ENCODE peak calls at places on chromosomes 11 and 22, in eight cellular contexts. J, M, S, Q, L, C, Y and P are unnamed samples. For H3K27me3, the result is how much of the 10 kb centered on the place peaks cover.

GRCh38 chr11:61870429-61871039 is 20.8 kb downstream of the FADS3 start:
- DNase-seq in J (no peak), M (no peak), S (no peak), Q (peak), L (no peak), C (no peak), Y (no peak), P (no peak)

GRCh38 chr11:77418155-77418980 is 55.5 kb downstream of the PAK1 start:
- DNase-seq in J (no peak), M (no peak), S (no peak), Q (no peak), L (no peak), C (no peak), Y (no peak), P (no peak)

GRCh38 chr11:8023831-8024555 is 36.9 kb downstream of the EIF3F start:
- DNase-seq in J (no peak), M (no peak), S (peak), Q (no peak), L (no peak), C (no peak), Y (no peak), P (no peak)

GRCh38 chr11:57133616-57134015 is 48.1 kb upstream of the LRRC55 start:
- DNase-seq in J (no peak), M (no peak), S (no peak), Q (no peak), L (no peak), C (no peak), Y (no peak), P (no peak)

GRCh38 chr11:65116370-65117205 is 913 bp downstream of the ZNHIT2 start:
- DNase-seq in J (no peak), M (peak), S (no peak), Q (peak), L (peak), C (peak), Y (peak), P (peak)

GRCh38 chr22:29609139-29609538 is 5.7 kb downstream of the NF2 start:
- DNase-seq in J (no peak), M (no peak), S (no peak), Q (peak), L (peak), C (no peak), Y (no peak), P (peak)

GRCh38 chr11:22432331-22433065 is 94.3 kb downstream of the SLC17A6 start:
- DNase-seq in J (no peak), M (no peak), S (no peak), Q (peak), L (no peak), C (no peak), Y (peak), P (peak)

GRCh38 chr11:127339376-127339775 is 338.8 kb upstream of the KIRREL3 start:
- DNase-seq in J (no peak), M (no peak), S (no peak), Q (no peak), L (no peak), C (no peak), Y (no peak), P (no peak)

GRCh38 chr22:20131856-20132685 is 467 bp downstream of the ZDHHC8 start:
- DNase-seq in J (no peak), M (peak), S (no peak), Q (no peak), L (no peak), C (peak), Y (peak), P (no peak)

GRCh38 chr11:67780056-67780455 is 105.6 kb upstream of the ALDH3B2 start:
- DNase-seq in J (no peak), M (no peak), S (no peak), Q (no peak), L (no peak), C (no peak), Y (no peak), P (peak)

GRCh38 chr11:108221981-108222685 is at the start of gene NPAT:
- DNase-seq in J (no peak), M (peak), S (no peak), Q (no peak), L (no peak), C (no peak), Y (no peak), P (no peak)

GRCh38 chr11:111417011-111417765 is 38.1 kb upstream of the POU2AF1 start:
- DNase-seq in J (no peak), M (no peak), S (no peak), Q (no peak), L (no peak), C (no peak), Y (no peak), P (peak)

GRCh38 chr11:69947772-69948255 is 128.6 kb upstream of the FGF3 start:
- DNase-seq in J (no peak), M (no peak), S (no peak), Q (no peak), L (no peak), C (no peak), Y (no peak), P (no peak)

GRCh38 chr11:76810151-76810853 is 27.1 kb downstream of the TSKU start:
- DNase-seq in J (no peak), M (no peak), S (no peak), Q (no peak), L (no peak), C (no peak), Y (no peak), P (peak)

GRCh38 chr11:35617687-35618496 is at the start of gene FJX1:
- DNase-seq in J (peak), M (no peak), S (no peak), Q (peak), L (peak), C (no peak), Y (peak), P (peak)

GRCh38 chr11:115141221-115141620 is 363.0 kb downstream of the CADM1 start:
- DNase-seq in J (no peak), M (no peak), S (no peak), Q (no peak), L (no peak), C (no peak), Y (no peak), P (no peak)

GRCh38 chr11:66639066-66639813 is 737 bp downstream of the RBM4 start:
- DNase-seq in J (no peak), M (no peak), S (no peak), Q (peak), L (peak), C (peak), Y (no peak), P (no peak)

GRCh38 chr11:24234822-24235508 is 261.9 kb upstream of the LUZP2 start:
- DNase-seq in J (no peak), M (peak), S (no peak), Q (peak), L (peak), C (no peak), Y (peak), P (no peak)

GRCh38 chr22:43999378-43999777 is 24.7 kb upstream of the PARVB start:
- DNase-seq in J (no peak), M (no peak), S (no peak), Q (no peak), L (no peak), C (no peak), Y (no peak), P (no peak)

GRCh38 chr11:8807544-8808225 is 103.3 kb upstream of the AKIP1 start:
- DNase-seq in J (no peak), M (peak), S (no peak), Q (no peak), L (no peak), C (no peak), Y (peak), P (no peak)

GRCh38 chr11:19763315-19763714 is 50.7 kb downstream of the NAV2 start:
- DNase-seq in J (no peak), M (peak), S (no peak), Q (no peak), L (no peak), C (no peak), Y (no peak), P (no peak)

GRCh38 chr22:46110215-46110614 is 40.1 kb upstream of the PPARA start:
- DNase-seq in J (no peak), M (no peak), S (no peak), Q (peak), L (no peak), C (no peak), Y (peak), P (peak)

GRCh38 chr11:83272627-83273026 is 13.5 kb downstream of the CCDC90B start:
- DNase-seq in J (no peak), M (no peak), S (no peak), Q (no peak), L (no peak), C (no peak), Y (no peak), P (no peak)

GRCh38 chr11:112163875-112164521 is at the start of gene IL18:
- DNase-seq in J (no peak), M (peak), S (no peak), Q (peak), L (peak), C (no peak), Y (peak), P (peak)

GRCh38 chr11:120337896-120338840 is 2.0 kb downstream of the ARHGEF12 start:
- DNase-seq in J (no peak), M (no peak), S (no peak), Q (no peak), L (peak), C (no peak), Y (no peak), P (no peak)

GRCh38 chr22:46027219-46028068 is 50.5 kb upstream of the WNT7B start:
- DNase-seq in J (no peak), M (peak), S (no peak), Q (peak), L (peak), C (no peak), Y (peak), P (peak)

GRCh38 chr11:125167954-125168821 is 3.6 kb downstream of the PKNOX2 start:
- DNase-seq in J (peak), M (peak), S (no peak), Q (peak), L (no peak), C (no peak), Y (peak), P (no peak)

GRCh38 chr22:30881361-30882180 is 87.0 kb downstream of the MORC2 start:
- DNase-seq in J (no peak), M (peak), S (no peak), Q (peak), L (peak), C (no peak), Y (peak), P (peak)

GRCh38 chr11:66002648-66003225 is 434 bp downstream of the BANF1 start:
- DNase-seq in J (peak), M (peak), S (no peak), Q (peak), L (peak), C (no peak), Y (peak), P (peak)

GRCh38 chr11:47797633-47798032 is 30.5 kb upstream of the FNBP4 start:
- DNase-seq in J (no peak), M (no peak), S (no peak), Q (no peak), L (no peak), C (no peak), Y (no peak), P (no peak)

GRCh38 chr11:11178671-11179070 is 174.4 kb downstream of the CSNK2A3 start:
- DNase-seq in J (no peak), M (no peak), S (no peak), Q (no peak), L (no peak), C (no peak), Y (no peak), P (no peak)

GRCh38 chr11:64400096-64400495 is 41.1 kb downstream of the RPS6KA4 start:
- DNase-seq in J (no peak), M (peak), S (no peak), Q (no peak), L (no peak), C (no peak), Y (no peak), P (peak)

GRCh38 chr11:77175869-77176539 is 48.0 kb downstream of the MYO7A start:
- DNase-seq in J (no peak), M (no peak), S (no peak), Q (peak), L (peak), C (no peak), Y (no peak), P (peak)

GRCh38 chr11:132551011-132551410 is 981.3 kb downstream of the OPCML start:
- DNase-seq in J (no peak), M (no peak), S (no peak), Q (no peak), L (no peak), C (no peak), Y (no peak), P (no peak)
- H3K27ac ChIP-seq in J (no peak), M (no peak), S (no peak), Q (no peak), L (no peak), C (no peak), Y (no peak), P (no peak)

GRCh38 chr22:36362077-36362476 is 25.7 kb downstream of the MYH9 start:
- DNase-seq in J (no peak), M (no peak), S (no peak), Q (no peak), L (no peak), C (no peak), Y (no peak), P (no peak)

GRCh38 chr22:36364255-36365019 is 23.3 kb downstream of the MYH9 start:
- DNase-seq in J (no peak), M (no peak), S (no peak), Q (no peak), L (no peak), C (no peak), Y (no peak), P (no peak)

GRCh38 chr22:36362819-36363377 is 24.9 kb downstream of the MYH9 start:
- DNase-seq in J (no peak), M (no peak), S (no peak), Q (no peak), L (no peak), C (no peak), Y (no peak), P (no peak)

GRCh38 chr22:36365020-36365411 is 22.8 kb downstream of the MYH9 start:
- DNase-seq in J (no peak), M (peak), S (no peak), Q (peak), L (no peak), C (peak), Y (peak), P (no peak)

GRCh38 chr22:36363378-36363931 is 24.3 kb downstream of the MYH9 start:
- DNase-seq in J (no peak), M (peak), S (no peak), Q (no peak), L (no peak), C (no peak), Y (peak), P (no peak)
- H3K4me3 ChIP-seq in J (no peak), M (no peak), S (no peak), Q (no peak), L (no peak), C (peak), Y (no peak), P (peak)

GRCh38 chr11:71397328-71397860 is 50.8 kb downstream of the DHCR7 start:
- DNase-seq in J (no peak), M (no peak), S (no peak), Q (no peak), L (no peak), C (no peak), Y (no peak), P (no peak)

GRCh38 chr11:71393283-71393682 is 54.9 kb downstream of the DHCR7 start:
- DNase-seq in J (no peak), M (no peak), S (no peak), Q (no peak), L (no peak), C (no peak), Y (no peak), P (no peak)

GRCh38 chr11:71395774-71396173 is 52.4 kb downstream of the DHCR7 start:
- DNase-seq in J (no peak), M (no peak), S (no peak), Q (no peak), L (no peak), C (no peak), Y (no peak), P (no peak)

GRCh38 chr11:71396548-71397123 is 51.6 kb downstream of the DHCR7 start:
- DNase-seq in J (no peak), M (no peak), S (no peak), Q (no peak), L (no peak), C (no peak), Y (no peak), P (no peak)

DNA sequence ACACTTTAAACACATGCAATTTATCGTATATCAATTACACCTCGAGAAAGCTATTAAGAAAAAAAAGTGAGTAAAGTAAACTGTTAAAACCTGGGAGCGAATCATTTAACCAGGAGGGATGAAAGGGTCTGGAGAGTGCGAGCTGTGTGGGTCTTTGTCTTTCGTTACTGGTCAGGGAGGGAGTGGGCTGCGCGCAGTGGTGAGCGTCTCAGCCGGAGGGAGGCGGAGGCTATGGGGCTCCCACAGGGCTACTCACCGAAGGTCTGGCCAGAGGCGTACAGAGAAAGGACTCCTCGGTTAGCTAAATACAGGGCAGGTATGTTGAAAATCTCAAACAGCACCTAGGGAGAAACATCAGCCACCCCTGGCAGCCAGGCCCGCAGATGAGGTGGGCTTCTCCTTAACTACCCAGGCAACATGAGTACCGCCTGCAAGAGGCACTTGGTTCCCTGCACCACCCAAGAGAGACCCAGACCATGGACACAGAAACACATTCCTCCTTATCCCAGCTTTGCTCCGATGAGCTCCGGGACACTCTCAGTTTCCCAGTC is 53.1 kb downstream of the DHCR7 start:
- DNase-seq in J (no peak), M (no peak), S (no peak), Q (no peak), L (peak), C (no peak), Y (no peak), P (no peak)
- H3K27me3 ChIP-seq in J (under half), M (under half), S (half or more), Q (under half), L (under half), C (under half), Y (under half), P (under half)

GRCh38 chr11:74470526-74470925 is 3.2 kb upstream of the KCNE3 start:
- DNase-seq in J (no peak), M (no peak), S (no peak), Q (no peak), L (no peak), C (no peak), Y (no peak), P (no peak)
- H3K27ac ChIP-seq in J (no peak), M (no peak), S (no peak), Q (no peak), L (no peak), C (no peak), Y (no peak), P (no peak)

DNA sequence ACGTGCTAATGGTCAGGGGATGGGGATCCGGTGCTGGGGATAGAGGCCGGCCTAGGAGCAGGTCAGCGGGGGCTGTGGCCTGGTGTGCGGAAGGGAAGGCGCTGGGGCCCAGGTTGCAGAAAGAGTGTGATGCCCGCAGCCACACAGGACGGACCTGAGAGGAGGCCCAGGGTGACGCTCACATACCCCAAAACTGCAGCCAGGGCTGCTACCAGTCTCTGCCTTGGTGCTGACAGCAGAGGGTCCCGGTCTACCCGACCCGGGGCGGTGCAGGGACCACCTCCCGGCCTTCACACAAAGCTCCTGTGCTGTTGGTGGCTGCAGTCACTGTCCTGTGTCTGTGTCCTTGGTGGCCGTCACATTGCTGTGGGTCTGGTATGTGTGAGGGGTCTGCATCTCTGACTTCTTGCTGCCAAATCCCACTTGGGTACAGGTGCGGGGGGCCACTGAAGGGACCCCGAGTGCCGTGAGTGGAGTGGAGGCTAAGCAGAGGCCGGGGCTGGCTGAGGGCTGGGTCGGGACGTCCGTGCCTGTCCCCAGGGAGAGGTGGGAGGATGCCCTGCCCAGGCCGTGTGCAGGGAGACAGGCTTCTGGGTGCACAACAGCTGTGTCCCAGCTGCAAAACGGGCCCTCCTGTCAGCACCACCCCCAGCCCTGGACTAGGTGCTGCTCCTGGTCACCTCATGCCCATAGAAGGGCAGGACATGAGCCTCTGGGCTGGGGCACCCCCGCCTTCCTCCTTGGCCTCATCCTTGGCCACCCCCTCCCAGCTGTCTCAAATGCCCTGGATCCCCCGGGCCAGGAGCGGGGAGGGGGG is 1.5 kb downstream of the LSP1 start:
- DNase-seq in J (no peak), M (no peak), S (no peak), Q (no peak), L (no peak), C (no peak), Y (no peak), P (no peak)
- H3K4me3 ChIP-seq in J (no peak), M (peak), S (peak), Q (no peak), L (no peak), C (peak), Y (no peak), P (no peak)